ENCODE peak calls at places on chromosomes 4 and X, in six cellular contexts. F is GM04504; I is GM13976; J is activated CD4-positive, alpha-beta T cell treated with anti-CD3 and anti-CD28 coated beads, Interleukin-2, amount 10 ng/mL, durations not matched to agents 7 days and 5 days; K is posterior cingulate gyrus; C is naive thymus-derived CD8-positive, alpha-beta T cell. O is an unnamed sample.

GRCh38 chrX:10390187-10390586 is 230.2 kb downstream of the MID1 start:
- DNase-seq in F (no peak), I (no peak), J (no peak), K (no peak), C (no peak), O (no peak)

GRCh38 chrX:12779534-12779933 is 11.7 kb upstream of the PRPS2 start:
- DNase-seq in F (no peak), I (no peak), J (no peak), K (no peak), C (no peak), O (no peak)

GRCh38 chrX:20265221-20265725 is 1.4 kb downstream of the RPS6KA3 start:
- DNase-seq in F (peak), I (peak), J (peak), K (no peak), C (peak), O (peak)

GRCh38 chrX:153633048-153633447 is 14.0 kb upstream of the DUSP9 start:
- DNase-seq in F (no peak), I (no peak), J (no peak), K (no peak), C (no peak), O (no peak)

GRCh38 chr4:83204731-83205130 is 79.9 kb downstream of the COQ2 start:
- DNase-seq in F (no peak), I (no peak), J (no peak), K (no peak), C (no peak), O (no peak)

GRCh38 chr4:152983774-152984411 is 47.8 kb downstream of the FHDC1 start:
- DNase-seq in F (no peak), I (no peak), J (no peak), K (no peak), C (no peak), O (no peak)

GRCh38 chr4:178090640-178091411 is 648.6 kb upstream of the AGA start:
- DNase-seq in F (no peak), I (no peak), J (no peak), K (no peak), C (no peak), O (peak)

GRCh38 chr4:189228726-189229125 is 711.9 kb upstream of the FRG1 start:
- DNase-seq in F (no peak), I (no peak), J (no peak), K (no peak), C (no peak), O (no peak)

GRCh38 chrX:69128573-69128972 is 36.7 kb downstream of the PJA1 start:
- DNase-seq in F (no peak), I (no peak), J (no peak), K (peak), C (no peak), O (no peak)

GRCh38 chr4:92872604-92873003 is 568.8 kb downstream of the GRID2 start:
- DNase-seq in F (no peak), I (no peak), J (no peak), K (no peak), C (no peak), O (no peak)

GRCh38 chr4:89838005-89838404 is 1.0 kb upstream of the SNCA start:
- DNase-seq in F (no peak), I (peak), J (no peak), K (no peak), C (no peak), O (no peak)

GRCh38 chr4:76251448-76252270 is at the start of gene FAM47E:
- DNase-seq in F (peak), I (peak), J (peak), K (peak), C (peak), O (no peak)

GRCh38 chrX:30283456-30284200 is 25.6 kb downstream of the NR0B1 start:
- DNase-seq in F (peak), I (no peak), J (no peak), K (no peak), C (no peak), O (no peak)

GRCh38 chr4:183987987-183988392 is 82.9 kb downstream of the STOX2 start:
- DNase-seq in F (peak), I (no peak), J (no peak), K (peak), C (no peak), O (no peak)

GRCh38 chr4:16843831-16844508 is 54.5 kb downstream of the LDB2 start:
- DNase-seq in F (peak), I (no peak), J (no peak), K (no peak), C (no peak), O (no peak)

GRCh38 chr4:188008377-188008776 is 12.8 kb downstream of the ZFP42 start:
- DNase-seq in F (peak), I (no peak), J (no peak), K (no peak), C (no peak), O (no peak)

GRCh38 chrX:109624641-109625311 is at the start of gene KCNE5:
- DNase-seq in F (no peak), I (no peak), J (no peak), K (no peak), C (no peak), O (no peak)

GRCh38 chr4:72208421-72209075 is 176.7 kb downstream of the NPFFR2 start:
- DNase-seq in F (no peak), I (no peak), J (no peak), K (no peak), C (no peak), O (no peak)

GRCh38 chr4:42397256-42397634 is at the start of gene SHISA3:
- DNase-seq in F (no peak), I (peak), J (peak), K (no peak), C (no peak), O (peak)

GRCh38 chrX:24117288-24117687 is 32.2 kb upstream of the ZFX start:
- DNase-seq in F (peak), I (no peak), J (no peak), K (peak), C (no peak), O (no peak)

GRCh38 chr4:88163286-88163685 is 4.8 kb upstream of the ABCG2 start:
- DNase-seq in F (no peak), I (no peak), J (no peak), K (no peak), C (no peak), O (no peak)

GRCh38 chr4:154854362-154854761 is 73.3 kb downstream of the RBM46 start:
- DNase-seq in F (no peak), I (no peak), J (no peak), K (no peak), C (no peak), O (no peak)

GRCh38 chrX:56763556-56764152 is 34.6 kb downstream of the NBDY start:
- DNase-seq in F (peak), I (peak), J (peak), K (no peak), C (no peak), O (peak)

GRCh38 chr4:113042502-113042901 is 7.0 kb upstream of the ANK2 start:
- DNase-seq in F (no peak), I (no peak), J (no peak), K (no peak), C (no peak), O (no peak)

GRCh38 chr4:142091085-142091513 is 454.7 kb downstream of the IL15 start:
- DNase-seq in F (peak), I (no peak), J (no peak), K (no peak), C (no peak), O (no peak)

GRCh38 chrX:115339441-115340025 is 50.0 kb downstream of the LUZP4 start:
- DNase-seq in F (no peak), I (no peak), J (no peak), K (no peak), C (no peak), O (no peak)